ENCODE peak calls at places on chromosomes 4 and X, in five cellular contexts. One of them, this sample, is unnamed.

GRCh38 chr4:96035727-96036126 is 195.8 kb downstream of the PDHA2 start:
- DNase-seq in BJ: no peak
- DNase-seq in AG04449: no peak
- DNase-seq in astrocyte: no peak
- DNase-seq in SK-N-SH: no peak
- DNase-seq in this sample: no peak

GRCh38 chrX:107704587-107704986 is 71.0 kb downstream of the TSC22D3 start:
- DNase-seq in BJ: no peak
- DNase-seq in AG04449: no peak
- DNase-seq in astrocyte: no peak
- DNase-seq in SK-N-SH: no peak
- DNase-seq in this sample: no peak

GRCh38 chrX:9033179-9033578 is 748 bp downstream of the FAM9B start:
- DNase-seq in BJ: no peak
- DNase-seq in AG04449: no peak
- DNase-seq in astrocyte: no peak
- DNase-seq in SK-N-SH: peak
- DNase-seq in this sample: no peak

GRCh38 chr4:81314196-81314896 is 99.3 kb upstream of the PRKG2 start:
- DNase-seq in BJ: peak
- DNase-seq in AG04449: no peak
- DNase-seq in astrocyte: no peak
- DNase-seq in SK-N-SH: no peak
- DNase-seq in this sample: peak

GRCh38 chr4:173181769-173182374 is 13.3 kb downstream of the GALNT7 start:
- DNase-seq in BJ: no peak
- DNase-seq in AG04449: peak
- DNase-seq in astrocyte: peak
- DNase-seq in SK-N-SH: no peak
- DNase-seq in this sample: peak

GRCh38 chr4:45946699-45947098 is 177.2 kb downstream of the GABRG1 start:
- DNase-seq in BJ: no peak
- DNase-seq in AG04449: no peak
- DNase-seq in astrocyte: no peak
- DNase-seq in SK-N-SH: no peak
- DNase-seq in this sample: no peak

GRCh38 chr4:113052379-113052951 is 3.0 kb downstream of the ANK2 start:
- DNase-seq in BJ: no peak
- DNase-seq in AG04449: peak
- DNase-seq in astrocyte: peak
- DNase-seq in SK-N-SH: no peak
- DNase-seq in this sample: no peak

GRCh38 chrX:129462707-129463106 is 60.6 kb downstream of the SMARCA1 start:
- DNase-seq in BJ: no peak
- DNase-seq in AG04449: no peak
- DNase-seq in astrocyte: no peak
- DNase-seq in SK-N-SH: no peak
- DNase-seq in this sample: no peak

GRCh38 chr4:87117051-87117729 is 103.2 kb downstream of the KLHL8 start:
- DNase-seq in BJ: no peak
- DNase-seq in AG04449: no peak
- DNase-seq in astrocyte: no peak
- DNase-seq in SK-N-SH: no peak
- DNase-seq in this sample: peak

GRCh38 chr4:140906984-140907962 is 151.1 kb upstream of the TBC1D9 start:
- DNase-seq in BJ: no peak
- DNase-seq in AG04449: no peak
- DNase-seq in astrocyte: no peak
- DNase-seq in SK-N-SH: no peak
- DNase-seq in this sample: no peak

GRCh38 chr4:93776386-93777080 is 52.0 kb upstream of the ATOH1 start:
- DNase-seq in BJ: no peak
- DNase-seq in AG04449: no peak
- DNase-seq in astrocyte: peak
- DNase-seq in SK-N-SH: no peak
- DNase-seq in this sample: no peak

GRCh38 chr4:87241341-87241740 is 20.9 kb upstream of the KLHL8 start:
- DNase-seq in BJ: no peak
- DNase-seq in AG04449: no peak
- DNase-seq in astrocyte: no peak
- DNase-seq in SK-N-SH: no peak
- DNase-seq in this sample: no peak

GRCh38 chrX:72304877-72305276 is 837 bp downstream of the CITED1 start:
- DNase-seq in BJ: no peak
- DNase-seq in AG04449: no peak
- DNase-seq in astrocyte: no peak
- DNase-seq in SK-N-SH: peak
- DNase-seq in this sample: no peak
- H3K4me3 ChIP-seq in BJ: no peak
- H3K4me3 ChIP-seq in AG04449: peak
- H3K4me3 ChIP-seq in astrocyte: peak
- H3K4me3 ChIP-seq in SK-N-SH: peak
- H3K4me3 ChIP-seq in this sample: peak

DNA sequence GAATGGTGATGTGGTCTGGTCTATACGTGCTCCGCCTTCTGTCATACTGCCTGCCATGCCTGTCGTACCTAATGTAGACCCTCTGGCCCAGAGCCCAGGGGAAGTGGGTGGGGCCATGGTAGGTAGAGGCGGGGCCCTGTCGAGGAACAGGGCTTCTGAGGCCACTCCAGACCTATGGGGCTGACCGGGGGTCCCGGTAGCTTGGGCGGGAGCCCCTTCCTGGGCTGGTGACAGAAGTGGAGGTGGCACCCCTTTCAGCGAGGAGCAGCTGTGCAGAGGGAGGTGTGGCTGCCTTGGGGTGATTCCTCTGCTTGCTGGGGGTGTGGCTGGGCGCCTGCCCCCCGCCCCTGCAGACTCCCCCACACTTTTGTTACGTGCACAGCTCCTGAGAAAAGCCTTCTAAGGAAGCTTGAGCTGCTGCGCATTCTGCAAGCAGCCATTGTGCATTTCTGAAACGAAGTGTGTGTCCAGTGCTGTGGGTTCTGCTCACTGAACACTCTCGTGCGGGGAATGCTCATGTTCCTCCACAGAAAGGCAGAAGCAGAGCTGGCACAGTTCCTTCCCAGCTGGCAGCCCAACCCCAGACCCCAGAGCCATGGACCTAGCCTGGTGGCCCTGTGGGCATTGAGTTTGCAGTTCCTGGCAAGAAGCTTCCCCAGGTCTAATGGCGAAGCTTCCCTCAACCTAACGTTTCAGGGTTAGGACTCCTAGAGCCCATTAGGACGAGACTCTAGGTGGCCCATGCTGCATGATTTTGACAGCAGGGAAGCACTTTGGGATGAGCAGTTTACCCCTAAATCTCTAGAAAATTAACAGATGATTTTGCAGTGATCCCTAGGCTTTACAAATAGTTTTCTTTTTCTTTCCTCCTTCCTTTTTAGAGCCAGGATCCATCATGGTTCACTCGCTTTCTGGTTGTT is 72.7 kb upstream of the HGFAC start:
- DNase-seq in BJ: no peak
- DNase-seq in AG04449: no peak
- DNase-seq in astrocyte: no peak
- DNase-seq in SK-N-SH: peak
- DNase-seq in this sample: no peak
- H3K4me3 ChIP-seq in BJ: peak
- H3K4me3 ChIP-seq in AG04449: peak
- H3K4me3 ChIP-seq in astrocyte: peak
- H3K4me3 ChIP-seq in SK-N-SH: peak
- H3K4me3 ChIP-seq in this sample: no peak

GRCh38 chrX:101410461-101410860 is 2.4 kb downstream of the HNRNPH2 start:
- DNase-seq in BJ: no peak
- DNase-seq in AG04449: no peak
- DNase-seq in astrocyte: no peak
- DNase-seq in SK-N-SH: no peak
- DNase-seq in this sample: no peak
- H3K4me3 ChIP-seq in BJ: no peak
- H3K4me3 ChIP-seq in AG04449: peak
- H3K4me3 ChIP-seq in astrocyte: peak
- H3K4me3 ChIP-seq in SK-N-SH: no peak
- H3K4me3 ChIP-seq in this sample: peak

GRCh38 chrX:135178636-135179035 is 7.4 kb upstream of the CT55 start:
- DNase-seq in BJ: no peak
- DNase-seq in AG04449: no peak
- DNase-seq in astrocyte: no peak
- DNase-seq in SK-N-SH: no peak
- DNase-seq in this sample: no peak
- H3K4me3 ChIP-seq in BJ: no peak
- H3K4me3 ChIP-seq in AG04449: no peak
- H3K4me3 ChIP-seq in astrocyte: no peak
- H3K4me3 ChIP-seq in SK-N-SH: no peak
- H3K4me3 ChIP-seq in this sample: no peak

GRCh38 chr4:24979554-24979953 is 51.2 kb downstream of the LGI2 start:
- DNase-seq in BJ: no peak
- DNase-seq in AG04449: no peak
- DNase-seq in astrocyte: no peak
- DNase-seq in SK-N-SH: no peak
- DNase-seq in this sample: no peak
- H3K4me3 ChIP-seq in BJ: no peak
- H3K4me3 ChIP-seq in AG04449: peak
- H3K4me3 ChIP-seq in astrocyte: no peak
- H3K4me3 ChIP-seq in SK-N-SH: no peak
- H3K4me3 ChIP-seq in this sample: no peak

DNA sequence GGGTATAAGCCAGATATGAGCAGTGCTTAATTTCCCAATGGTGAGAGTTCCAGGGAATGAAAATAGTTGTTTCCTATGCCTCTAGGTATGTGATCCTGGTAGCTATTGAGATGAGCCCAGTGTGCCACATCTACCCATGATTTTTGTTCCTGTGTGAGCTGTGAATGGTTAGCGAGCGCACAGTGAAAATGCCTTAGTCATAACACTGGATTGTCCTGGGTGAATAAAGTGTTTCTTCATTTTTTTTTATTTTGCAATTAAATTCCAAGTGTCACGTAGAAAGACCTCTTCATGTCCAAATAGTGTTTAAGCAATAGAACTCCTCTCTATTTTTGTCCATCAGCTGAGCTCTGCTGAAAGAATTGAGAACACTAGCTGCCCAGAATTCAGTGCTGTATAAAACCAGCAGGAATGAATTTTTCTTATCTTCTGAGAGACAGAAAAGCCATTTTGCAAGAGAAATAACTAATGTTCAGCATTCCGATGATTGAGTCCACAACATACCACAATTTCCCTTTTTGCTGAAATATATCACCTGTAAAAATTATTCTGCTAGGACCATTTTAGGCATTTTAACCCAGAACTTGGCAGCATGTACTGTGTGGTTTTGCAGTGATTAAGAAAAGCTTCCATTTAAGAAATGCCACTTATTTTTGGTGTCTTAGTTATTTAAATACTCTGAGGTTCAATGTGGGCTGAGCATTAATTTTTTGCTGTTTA is 5.6 kb downstream of the MAOA start:
- DNase-seq in BJ: no peak
- DNase-seq in AG04449: no peak
- DNase-seq in astrocyte: peak
- DNase-seq in SK-N-SH: no peak
- DNase-seq in this sample: no peak
- H3K4me3 ChIP-seq in BJ: no peak
- H3K4me3 ChIP-seq in AG04449: no peak
- H3K4me3 ChIP-seq in astrocyte: no peak
- H3K4me3 ChIP-seq in SK-N-SH: no peak
- H3K4me3 ChIP-seq in this sample: no peak

GRCh38 chr4:153792893-153793227 is 4.0 kb upstream of the SFRP2 start:
- DNase-seq in BJ: no peak
- DNase-seq in AG04449: no peak
- DNase-seq in astrocyte: no peak
- DNase-seq in SK-N-SH: no peak
- DNase-seq in this sample: no peak
- H3K4me3 ChIP-seq in BJ: no peak
- H3K4me3 ChIP-seq in AG04449: no peak
- H3K4me3 ChIP-seq in astrocyte: no peak
- H3K4me3 ChIP-seq in SK-N-SH: peak
- H3K4me3 ChIP-seq in this sample: peak

DNA sequence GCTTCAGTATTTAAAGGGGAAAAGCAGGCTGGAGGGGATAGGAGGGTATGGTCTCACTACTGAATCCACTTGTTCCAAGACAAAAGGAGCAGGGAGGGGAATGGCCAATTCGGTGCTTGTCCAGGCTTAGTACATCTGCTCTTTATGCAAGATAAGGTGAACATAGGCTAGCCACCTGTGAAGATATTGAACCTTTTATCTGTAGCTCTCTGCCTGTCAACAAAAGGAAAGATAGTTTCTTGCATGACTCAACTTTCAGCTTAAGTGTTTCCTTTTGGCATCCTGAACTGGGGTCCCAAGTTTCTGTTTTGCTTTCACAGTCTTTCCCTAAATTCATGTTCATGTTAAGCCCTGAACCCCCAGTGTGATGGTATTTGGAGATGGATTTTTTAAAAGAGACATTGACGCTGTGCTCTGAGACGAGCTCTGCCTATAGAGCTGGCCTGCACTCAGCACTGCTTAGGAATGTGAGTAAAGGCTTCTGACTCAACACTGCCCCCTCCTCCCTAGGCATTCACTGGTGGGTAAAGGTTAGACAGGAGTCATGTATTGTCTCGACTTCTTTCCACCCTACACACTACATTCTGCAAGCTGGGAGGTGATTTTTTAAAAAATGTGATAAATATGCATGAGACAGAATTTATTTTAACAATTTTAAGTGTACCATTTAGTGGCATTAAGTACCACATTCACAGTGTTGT is 28.2 kb downstream of the FAM149A start:
- DNase-seq in BJ: no peak
- DNase-seq in AG04449: no peak
- DNase-seq in astrocyte: peak
- DNase-seq in SK-N-SH: no peak
- DNase-seq in this sample: no peak
- H3K4me3 ChIP-seq in BJ: no peak
- H3K4me3 ChIP-seq in AG04449: no peak
- H3K4me3 ChIP-seq in astrocyte: no peak
- H3K4me3 ChIP-seq in SK-N-SH: no peak
- H3K4me3 ChIP-seq in this sample: peak